ENCODE peak calls at places on chromosome 19, in nine cellular contexts. One of them, this sample, is unnamed.

GRCh38 chr19:23558541-23558940 is 128.5 kb downstream of the ZNF675 start:
- DNase-seq in WERI-Rb-1: no peak
- DNase-seq in prostate gland: no peak
- DNase-seq in HuH-7.5: no peak
- DNase-seq in stimulated activated CD4-positive, alpha-beta T cell treated with anti-CD3 and anti-CD28 coated beads, Interleukin-1b, Interleukin-23, amount 100 ng/mL, for 1 hour: no peak
- DNase-seq in activated naive CD8-positive, alpha-beta T cell treated with anti-CD3 and anti-CD28 coated beads, Interleukin-2, amount 50 U/mL, for 24 hours: no peak
- DNase-seq in pancreas: no peak
- DNase-seq in NCI-H1092: no peak
- DNase-seq in H9: no peak
- DNase-seq in this sample: no peak

GRCh38 chr19:1265611-1266115 is 3.5 kb upstream of the CIRBP start:
- DNase-seq in stimulated activated CD4-positive, alpha-beta T cell treated with anti-CD3 and anti-CD28 coated beads, Interleukin-1b, Interleukin-23, amount 100 ng/mL, for 1 hour: no peak
- DNase-seq in H9: no peak
- DNase-seq in activated naive CD8-positive, alpha-beta T cell treated with anti-CD3 and anti-CD28 coated beads, Interleukin-2, amount 50 U/mL, for 24 hours: peak; percentile 62
- DNase-seq in NCI-H1092: no peak
- DNase-seq in HuH-7.5: no peak
- DNase-seq in prostate gland: peak; percentile 38
- DNase-seq in pancreas: no peak
- DNase-seq in WERI-Rb-1: no peak
- DNase-seq in this sample: no peak

GRCh38 chr19:1486720-1487575 is 3.2 kb downstream of the PCSK4 start:
- DNase-seq in H9: peak; percentile 27
- DNase-seq in NCI-H1092: no peak
- DNase-seq in activated naive CD8-positive, alpha-beta T cell treated with anti-CD3 and anti-CD28 coated beads, Interleukin-2, amount 50 U/mL, for 24 hours: no peak
- DNase-seq in HuH-7.5: no peak
- DNase-seq in WERI-Rb-1: no peak
- DNase-seq in stimulated activated CD4-positive, alpha-beta T cell treated with anti-CD3 and anti-CD28 coated beads, Interleukin-1b, Interleukin-23, amount 100 ng/mL, for 1 hour: no peak
- DNase-seq in prostate gland: no peak
- DNase-seq in pancreas: peak; percentile 65
- DNase-seq in this sample: no peak

GRCh38 chr19:383922-384800 is 24.8 kb downstream of the C2CD4C start:
- DNase-seq in HuH-7.5: peak; percentile 56
- DNase-seq in prostate gland: no peak
- DNase-seq in pancreas: no peak
- DNase-seq in NCI-H1092: no peak
- DNase-seq in H9: peak; percentile 84
- DNase-seq in stimulated activated CD4-positive, alpha-beta T cell treated with anti-CD3 and anti-CD28 coated beads, Interleukin-1b, Interleukin-23, amount 100 ng/mL, for 1 hour: no peak
- DNase-seq in activated naive CD8-positive, alpha-beta T cell treated with anti-CD3 and anti-CD28 coated beads, Interleukin-2, amount 50 U/mL, for 24 hours: peak; percentile 35
- DNase-seq in WERI-Rb-1: peak; percentile 86
- DNase-seq in this sample: no peak

GRCh38 chr19:10295305-10295846 is 5.6 kb downstream of the ICAM5 start:
- DNase-seq in pancreas: peak; percentile 66
- DNase-seq in activated naive CD8-positive, alpha-beta T cell treated with anti-CD3 and anti-CD28 coated beads, Interleukin-2, amount 50 U/mL, for 24 hours: peak; percentile 62
- DNase-seq in HuH-7.5: peak; percentile 85
- DNase-seq in prostate gland: no peak
- DNase-seq in H9: peak; percentile 60
- DNase-seq in stimulated activated CD4-positive, alpha-beta T cell treated with anti-CD3 and anti-CD28 coated beads, Interleukin-1b, Interleukin-23, amount 100 ng/mL, for 1 hour: peak; percentile 52
- DNase-seq in NCI-H1092: no peak
- DNase-seq in WERI-Rb-1: no peak
- DNase-seq in this sample: no peak

GRCh38 chr19:10864538-10864899 is 6.8 kb upstream of the CARM1 start:
- DNase-seq in HuH-7.5: peak; percentile 96
- DNase-seq in prostate gland: peak; percentile 83
- DNase-seq in pancreas: peak; percentile 92
- DNase-seq in H9: peak; percentile 87
- DNase-seq in NCI-H1092: peak; percentile 66
- DNase-seq in stimulated activated CD4-positive, alpha-beta T cell treated with anti-CD3 and anti-CD28 coated beads, Interleukin-1b, Interleukin-23, amount 100 ng/mL, for 1 hour: peak; percentile 60
- DNase-seq in activated naive CD8-positive, alpha-beta T cell treated with anti-CD3 and anti-CD28 coated beads, Interleukin-2, amount 50 U/mL, for 24 hours: peak; percentile 90
- DNase-seq in WERI-Rb-1: peak; percentile 87
- DNase-seq in this sample: peak; percentile 48

GRCh38 chr19:2081873-2082810 is 14.0 kb downstream of the MOB3A start:
- DNase-seq in pancreas: no peak
- DNase-seq in NCI-H1092: no peak
- DNase-seq in H9: no peak
- DNase-seq in WERI-Rb-1: no peak
- DNase-seq in activated naive CD8-positive, alpha-beta T cell treated with anti-CD3 and anti-CD28 coated beads, Interleukin-2, amount 50 U/mL, for 24 hours: peak; percentile 66
- DNase-seq in stimulated activated CD4-positive, alpha-beta T cell treated with anti-CD3 and anti-CD28 coated beads, Interleukin-1b, Interleukin-23, amount 100 ng/mL, for 1 hour: no peak
- DNase-seq in HuH-7.5: no peak
- DNase-seq in prostate gland: no peak
- DNase-seq in this sample: no peak

GRCh38 chr19:52170863-52171320 is 529 bp downstream of the ZNF836 start:
- DNase-seq in NCI-H1092: no peak
- DNase-seq in prostate gland: no peak
- DNase-seq in stimulated activated CD4-positive, alpha-beta T cell treated with anti-CD3 and anti-CD28 coated beads, Interleukin-1b, Interleukin-23, amount 100 ng/mL, for 1 hour: no peak
- DNase-seq in H9: peak; percentile 46
- DNase-seq in pancreas: peak; percentile 64
- DNase-seq in HuH-7.5: no peak
- DNase-seq in WERI-Rb-1: peak; percentile 7
- DNase-seq in activated naive CD8-positive, alpha-beta T cell treated with anti-CD3 and anti-CD28 coated beads, Interleukin-2, amount 50 U/mL, for 24 hours: peak; percentile 14
- DNase-seq in this sample: no peak

GRCh38 chr19:39038098-39038497 is 5.7 kb upstream of the FBXO27 start:
- DNase-seq in pancreas: peak; percentile 53
- DNase-seq in activated naive CD8-positive, alpha-beta T cell treated with anti-CD3 and anti-CD28 coated beads, Interleukin-2, amount 50 U/mL, for 24 hours: no peak
- DNase-seq in NCI-H1092: no peak
- DNase-seq in WERI-Rb-1: peak; percentile 80
- DNase-seq in stimulated activated CD4-positive, alpha-beta T cell treated with anti-CD3 and anti-CD28 coated beads, Interleukin-1b, Interleukin-23, amount 100 ng/mL, for 1 hour: no peak
- DNase-seq in prostate gland: peak; percentile 59
- DNase-seq in HuH-7.5: peak; percentile 64
- DNase-seq in H9: peak; percentile 83
- DNase-seq in this sample: no peak

GRCh38 chr19:10334340-10335148 is 1.2 kb upstream of the RAVER1 start:
- DNase-seq in HuH-7.5: peak; percentile 89
- DNase-seq in H9: peak; percentile 95
- DNase-seq in pancreas: peak; percentile 99
- DNase-seq in WERI-Rb-1: peak; percentile 62
- DNase-seq in NCI-H1092: no peak
- DNase-seq in activated naive CD8-positive, alpha-beta T cell treated with anti-CD3 and anti-CD28 coated beads, Interleukin-2, amount 50 U/mL, for 24 hours: peak; percentile 78
- DNase-seq in prostate gland: peak; percentile 94
- DNase-seq in stimulated activated CD4-positive, alpha-beta T cell treated with anti-CD3 and anti-CD28 coated beads, Interleukin-1b, Interleukin-23, amount 100 ng/mL, for 1 hour: no peak
- DNase-seq in this sample: no peak

GRCh38 chr19:14954071-14954655 is 12.9 kb downstream of the OR7C2 start:
- DNase-seq in prostate gland: no peak
- DNase-seq in NCI-H1092: no peak
- DNase-seq in HuH-7.5: no peak
- DNase-seq in H9: peak; percentile 98
- DNase-seq in stimulated activated CD4-positive, alpha-beta T cell treated with anti-CD3 and anti-CD28 coated beads, Interleukin-1b, Interleukin-23, amount 100 ng/mL, for 1 hour: no peak
- DNase-seq in activated naive CD8-positive, alpha-beta T cell treated with anti-CD3 and anti-CD28 coated beads, Interleukin-2, amount 50 U/mL, for 24 hours: no peak
- DNase-seq in WERI-Rb-1: no peak
- DNase-seq in pancreas: peak; percentile 32
- DNase-seq in this sample: no peak

GRCh38 chr19:11587302-11587972 is 9.8 kb upstream of the ZNF627 start:
- DNase-seq in stimulated activated CD4-positive, alpha-beta T cell treated with anti-CD3 and anti-CD28 coated beads, Interleukin-1b, Interleukin-23, amount 100 ng/mL, for 1 hour: peak; percentile 31
- DNase-seq in H9: peak; percentile 81
- DNase-seq in NCI-H1092: peak; percentile 70
- DNase-seq in WERI-Rb-1: peak; percentile 76
- DNase-seq in HuH-7.5: peak; percentile 75
- DNase-seq in activated naive CD8-positive, alpha-beta T cell treated with anti-CD3 and anti-CD28 coated beads, Interleukin-2, amount 50 U/mL, for 24 hours: peak; percentile 84
- DNase-seq in pancreas: no peak
- DNase-seq in prostate gland: peak; percentile 59
- DNase-seq in this sample: peak; percentile 6

GRCh38 chr19:31478241-31478640 is 129.0 kb upstream of the TSHZ3 start:
- DNase-seq in H9: no peak
- DNase-seq in stimulated activated CD4-positive, alpha-beta T cell treated with anti-CD3 and anti-CD28 coated beads, Interleukin-1b, Interleukin-23, amount 100 ng/mL, for 1 hour: no peak
- DNase-seq in pancreas: no peak
- DNase-seq in HuH-7.5: no peak
- DNase-seq in activated naive CD8-positive, alpha-beta T cell treated with anti-CD3 and anti-CD28 coated beads, Interleukin-2, amount 50 U/mL, for 24 hours: no peak
- DNase-seq in NCI-H1092: no peak
- DNase-seq in WERI-Rb-1: no peak
- DNase-seq in prostate gland: no peak
- DNase-seq in this sample: no peak